ENCODE peak calls at places on chromosomes 5 and 9, in four cellular contexts. K is breast epithelium, V is uterus, D is neural progenitor cell. X is an unnamed sample.

GRCh38 chr5:180830253-180831138 is 27.9 kb upstream of the MGAT1 start:
- DNase-seq in K (peak; percentile 69), V (peak; percentile 63), D (no peak), X (no peak)

GRCh38 chr5:180804129-180804601 is 1.6 kb upstream of the MGAT1 start:
- DNase-seq in K (no peak), V (no peak), D (no peak), X (peak; percentile 6)

GRCh38 chr9:118568704-118569103 is 800.5 kb downstream of the BRINP1 start:
- DNase-seq in K (no peak), V (no peak), D (no peak), X (no peak)

GRCh38 chr9:32776201-32776600 is 7.1 kb upstream of the TMEM215 start:
- DNase-seq in K (no peak), V (no peak), D (no peak), X (no peak)

GRCh38 chr9:113482991-113483675 is 19.6 kb downstream of the RGS3 start:
- DNase-seq in K (no peak), V (no peak), D (no peak), X (no peak)

GRCh38 chr9:96058218-96058617 is 182.7 kb downstream of the ERCC6L2 start:
- DNase-seq in K (no peak), V (no peak), D (no peak), X (no peak)

GRCh38 chr5:135693371-135693955 is 114.7 kb upstream of the CXCL14 start:
- DNase-seq in K (no peak), V (no peak), D (no peak), X (no peak)

GRCh38 chr5:17069995-17070405 is 133.9 kb upstream of the MYO10 start:
- DNase-seq in K (no peak), V (no peak), D (no peak), X (no peak)

GRCh38 chr9:134318941-134319305 is 7.3 kb upstream of the RXRA start:
- DNase-seq in K (no peak), V (no peak), D (no peak), X (no peak)

GRCh38 chr5:29795253-29795652 is 1398.2 kb upstream of the CDH6 start:
- DNase-seq in K (no peak), V (no peak), D (no peak), X (no peak)

GRCh38 chr5:54390015-54390414 is 65.5 kb upstream of the HSPB3 start:
- DNase-seq in K (no peak), V (no peak), D (no peak), X (no peak)

GRCh38 chr5:61048534-61048933 is 103.5 kb downstream of the NDUFAF2 start:
- DNase-seq in K (no peak), V (no peak), D (no peak), X (no peak)

GRCh38 chr9:112348257-112348992 is 15.0 kb upstream of the PTBP3 start:
- DNase-seq in K (peak; percentile 79), V (peak; percentile 76), D (peak; percentile 47), X (peak; percentile 79)

GRCh38 chr9:38690574-38690973 is 29.4 kb downstream of the FAM240B start:
- DNase-seq in K (no peak), V (no peak), D (no peak), X (no peak)

GRCh38 chr5:148469446-148470062 is 85.8 kb downstream of the FBXO38 start:
- DNase-seq in K (no peak), V (no peak), D (no peak), X (no peak)

GRCh38 chr5:41157272-41157671 is 56.1 kb downstream of the C6 start:
- DNase-seq in K (no peak), V (no peak), D (no peak), X (no peak)

GRCh38 chr5:1476181-1476966 is 31.1 kb upstream of the SLC6A3 start:
- DNase-seq in K (peak; percentile 49), V (peak; percentile 15), D (no peak), X (no peak)

GRCh38 chr9:104682642-104683041 is 11.7 kb upstream of the OR13D1 start:
- DNase-seq in K (no peak), V (no peak), D (peak; percentile 73), X (no peak)
- TF ChIP-seq CTCF in K (peak; percentile 28), V (peak; percentile 31), D (peak; percentile 72), X (no peak)

DNA sequence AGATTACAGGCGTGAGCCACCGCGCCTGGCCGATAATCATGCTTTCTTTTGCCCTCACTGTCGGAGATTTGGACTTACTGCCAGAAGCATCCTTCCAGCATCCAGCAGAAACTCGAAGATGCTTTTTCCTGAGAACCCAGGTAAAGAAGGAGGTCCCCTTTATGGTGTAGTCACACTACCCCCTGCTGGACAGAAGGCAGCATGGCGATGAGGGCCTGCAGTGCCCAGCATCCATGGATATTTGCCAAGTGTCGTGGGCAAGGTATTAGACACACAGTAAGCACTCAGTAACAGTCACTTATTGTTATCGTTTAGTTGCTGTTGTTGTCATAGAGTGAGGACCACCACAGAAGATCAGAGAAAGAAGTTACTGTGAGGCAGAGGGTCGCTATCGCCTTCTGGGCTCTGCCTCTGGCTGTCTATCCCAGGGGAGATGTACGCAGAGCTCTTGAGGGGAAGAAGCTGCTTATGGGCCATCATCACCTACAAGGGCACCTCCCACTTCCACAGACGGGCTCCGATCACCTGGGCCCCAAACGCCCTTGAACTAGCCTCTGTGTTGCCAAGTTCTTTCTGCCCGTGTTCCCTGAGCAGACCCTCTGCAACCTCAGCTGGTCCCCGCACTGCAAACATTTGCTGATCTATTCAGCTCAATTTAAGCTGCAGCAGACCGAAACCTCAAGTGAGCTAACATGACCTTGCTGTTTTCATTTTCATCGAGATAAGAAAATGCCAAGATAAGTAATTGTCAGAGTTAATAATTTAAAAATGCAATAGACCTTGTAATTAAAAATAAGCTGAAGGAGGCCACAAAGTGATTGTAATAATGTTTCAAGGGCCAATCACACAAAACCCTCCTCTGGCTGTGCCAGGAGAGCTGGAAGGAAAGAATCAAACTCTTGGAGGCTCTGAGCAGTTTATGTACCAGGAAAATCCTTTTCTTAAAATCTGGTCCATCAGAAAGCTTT is 23.9 kb downstream of the C5orf15 start:
- DNase-seq in K (no peak), V (no peak), D (peak; percentile 81), X (no peak)
- TF ChIP-seq CTCF in K (peak; percentile 37), V (no peak), D (peak; percentile 87), X (no peak)

GRCh38 chr5:33890633-33891032 is 1.2 kb downstream of the ADAMTS12 start:
- DNase-seq in K (no peak), V (no peak), D (peak; percentile 46), X (no peak)
- TF ChIP-seq CTCF in K (no peak), V (no peak), D (no peak), X (no peak)

GRCh38 chr5:132466453-132467291 is 23.9 kb downstream of the IRF1 start:
- DNase-seq in K (peak; percentile 51), V (no peak), D (no peak), X (no peak)

GRCh38 chr5:132462856-132463745 is 27.5 kb downstream of the IRF1 start:
- DNase-seq in K (no peak), V (no peak), D (no peak), X (no peak)

GRCh38 chr5:132463808-132464154 is 26.8 kb downstream of the IRF1 start:
- DNase-seq in K (no peak), V (no peak), D (no peak), X (no peak)

GRCh38 chr5:132465095-132465707 is 25.4 kb downstream of the IRF1 start:
- DNase-seq in K (no peak), V (no peak), D (no peak), X (no peak)

GRCh38 chr5:132464155-132464939 is 26.2 kb downstream of the IRF1 start:
- DNase-seq in K (no peak), V (no peak), D (peak; percentile 51), X (no peak)
- TF ChIP-seq CTCF in K (no peak), V (no peak), D (no peak), X (no peak)

DNA sequence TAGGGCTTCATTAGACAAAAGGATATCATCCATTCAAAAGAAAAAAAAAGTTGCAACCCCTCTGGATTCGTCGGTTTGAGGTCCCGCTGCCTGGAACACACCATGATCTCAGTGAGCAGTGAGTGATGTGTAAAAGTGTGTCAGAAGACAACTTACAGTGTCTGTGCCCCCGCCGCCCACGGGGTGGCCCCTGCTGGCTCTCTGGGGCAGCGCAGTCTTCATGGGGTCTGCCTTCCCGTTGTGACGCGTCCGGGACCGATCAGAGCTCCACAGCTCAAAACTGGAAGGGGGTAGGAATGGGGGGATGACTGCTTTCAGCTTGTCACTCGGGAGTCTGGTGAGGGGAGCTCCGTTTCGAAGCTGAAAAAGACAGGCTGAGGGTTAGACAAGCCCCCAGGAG is 22.6 kb downstream of the ANKS6 start:
- DNase-seq in K (no peak), V (no peak), D (no peak), X (no peak)
- TF ChIP-seq CTCF in K (no peak), V (no peak), D (peak; percentile 24), X (no peak)

DNA sequence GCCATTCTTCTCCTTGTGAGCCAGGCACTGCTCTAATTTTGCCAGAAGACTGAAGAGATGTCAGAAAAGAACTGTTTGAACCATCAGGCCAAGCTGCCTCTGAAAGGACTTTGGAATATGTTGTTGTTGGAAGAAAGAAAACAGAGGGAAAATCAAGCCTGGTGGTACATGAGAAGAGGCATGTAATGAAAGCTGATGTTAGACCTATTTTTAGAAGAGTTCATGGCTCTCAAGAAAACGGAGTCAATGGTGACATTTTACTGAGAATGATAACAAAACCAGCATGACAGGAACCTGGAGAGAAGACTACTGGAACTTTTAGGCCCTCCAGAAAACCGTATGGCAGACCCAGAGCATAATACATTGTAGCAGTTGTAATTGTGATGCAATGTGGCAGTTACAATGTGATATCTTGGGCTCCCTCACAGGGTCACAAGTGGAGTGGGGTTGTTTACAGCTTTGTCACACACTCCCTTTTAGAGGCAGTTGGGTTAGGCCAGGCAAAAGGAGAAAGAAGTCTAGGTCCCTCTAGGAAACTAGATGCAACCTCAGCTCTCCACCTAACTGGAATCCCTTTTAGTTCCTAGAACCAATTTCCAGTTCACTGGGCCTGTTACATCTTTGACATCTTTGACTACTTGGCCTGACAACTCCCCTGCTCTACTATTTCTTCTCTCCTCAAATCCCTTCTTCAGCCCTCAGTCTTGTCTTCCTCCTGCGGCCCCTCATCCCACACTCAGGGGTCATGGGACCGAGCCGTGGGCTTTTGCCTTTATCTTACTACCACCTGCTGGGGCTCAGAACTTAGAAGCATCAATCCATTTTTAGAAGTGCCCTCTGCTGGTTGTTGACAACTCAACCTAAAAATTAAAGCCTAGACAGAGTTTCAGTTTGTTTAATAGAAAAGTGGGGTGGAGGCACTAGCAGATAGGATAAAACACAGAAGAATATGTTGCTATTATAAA is 61.2 kb upstream of the JAK2 start:
- DNase-seq in K (no peak), V (no peak), D (no peak), X (no peak)
- TF ChIP-seq CTCF in K (no peak), V (peak; percentile 9), D (no peak), X (no peak)